ENCODE peak calls at places on chromosomes 13 and 19, in five cellular contexts. X is transverse colon, Q is pancreas, Y is stomach, F is body of pancreas. U is an unnamed sample. For H3K4me1, the result is how much of the 10 kb centered on the place peaks cover.

GRCh38 chr13:80263745-80264513 is 77.0 kb downstream of the SPRY2 start:
- DNase-seq in X (no peak), Q (no peak), Y (no peak), F (no peak), U (no peak)

GRCh38 chr19:2290441-2291184 is 8.6 kb upstream of the PEAK3 start:
- DNase-seq in X (peak), Q (no peak), Y (no peak), F (peak), U (no peak)

GRCh38 chr19:33486936-33487793 is 34.4 kb downstream of the PEPD start:
- DNase-seq in X (no peak), Q (no peak), Y (no peak), F (no peak), U (no peak)

GRCh38 chr13:34675626-34676025 is 266.4 kb upstream of the NBEA start:
- DNase-seq in X (no peak), Q (no peak), Y (no peak), F (no peak), U (no peak)

GRCh38 chr13:106373304-106373988 is 162.0 kb downstream of the EFNB2 start:
- DNase-seq in X (no peak), Q (no peak), Y (no peak), F (no peak), U (no peak)

GRCh38 chr19:35409191-35409590 is 38.3 kb downstream of the GPR42 start:
- DNase-seq in X (no peak), Q (no peak), Y (no peak), F (no peak), U (no peak)

GRCh38 chr19:41595890-41596280 is 19.9 kb downstream of the CEACAM21 start:
- DNase-seq in X (no peak), Q (no peak), Y (no peak), F (no peak), U (no peak)

GRCh38 chr19:48997972-48998371 is 4.3 kb downstream of the RUVBL2 start:
- DNase-seq in X (peak), Q (no peak), Y (peak), F (peak), U (no peak)

GRCh38 chr13:24503376-24503690 is 9.2 kb downstream of the PARP4 start:
- DNase-seq in X (peak), Q (no peak), Y (no peak), F (no peak), U (no peak)

GRCh38 chr13:97319088-97319487 is 97.0 kb downstream of the MBNL2 start:
- DNase-seq in X (no peak), Q (no peak), Y (no peak), F (no peak), U (no peak)

GRCh38 chr13:97307544-97307881 is 85.4 kb downstream of the MBNL2 start:
- DNase-seq in X (no peak), Q (no peak), Y (no peak), F (no peak), U (no peak)

GRCh38 chr19:55940306-55940705 is 7.3 kb upstream of the NLRP8 start:
- DNase-seq in X (no peak), Q (no peak), Y (no peak), F (no peak), U (no peak)

GRCh38 chr13:114128624-114129522 is 3.5 kb downstream of the RASA3 start:
- DNase-seq in X (peak), Q (peak), Y (peak), F (peak), U (no peak)

GRCh38 chr19:13768510-13768909 is 4.2 kb downstream of the MRI1 start:
- DNase-seq in X (no peak), Q (no peak), Y (no peak), F (no peak), U (no peak)

GRCh38 chr13:114043421-114044053 is 69.7 kb upstream of the C13orf46 start:
- DNase-seq in X (peak), Q (no peak), Y (peak), F (peak), U (no peak)

GRCh38 chr19:16078311-16078758 is 2.0 kb downstream of the TPM4 start:
- DNase-seq in X (peak), Q (no peak), Y (no peak), F (no peak), U (no peak)

GRCh38 chr13:106343831-106344230 is 191.6 kb downstream of the EFNB2 start:
- DNase-seq in X (no peak), Q (no peak), Y (no peak), F (no peak), U (no peak)

GRCh38 chr13:49858183-49858856 is 65.8 kb upstream of the KPNA3 start:
- DNase-seq in X (peak), Q (no peak), Y (no peak), F (peak), U (no peak)

GRCh38 chr13:75165543-75166230 is 316.3 kb downstream of the TBC1D4 start:
- DNase-seq in X (no peak), Q (no peak), Y (no peak), F (no peak), U (no peak)

GRCh38 chr19:2327773-2328400 is 499 bp downstream of the LSM7 start:
- DNase-seq in X (peak), Q (no peak), Y (peak), F (peak), U (no peak)

GRCh38 chr19:2084993-2085720 is 11.0 kb downstream of the MOB3A start:
- DNase-seq in X (peak), Q (peak), Y (peak), F (peak), U (no peak)

GRCh38 chr13:97945342-97945741 is 8.1 kb upstream of the IPO5 start:
- DNase-seq in X (no peak), Q (no peak), Y (no peak), F (no peak), U (no peak)

GRCh38 chr19:7252364-7252763 is 41.9 kb downstream of the INSR start:
- DNase-seq in X (no peak), Q (no peak), Y (no peak), F (peak), U (no peak)

DNA sequence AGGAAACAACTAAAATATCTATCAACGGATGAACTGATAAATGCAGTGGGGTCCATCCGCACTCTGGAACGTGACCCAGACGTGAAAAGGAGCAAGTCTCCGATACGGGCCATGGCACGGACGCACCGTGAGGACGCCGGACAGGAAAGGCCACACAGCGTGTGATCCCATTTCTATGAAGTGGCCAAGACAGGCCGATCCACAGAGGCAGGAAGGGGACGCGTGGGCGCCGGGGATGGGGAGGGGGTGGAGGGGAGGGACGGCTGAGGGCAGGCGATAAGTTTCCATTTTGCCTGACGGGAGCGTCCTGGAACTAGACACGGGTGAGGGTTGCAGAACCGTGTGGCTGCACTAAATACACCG is 13.8 kb downstream of the SHC2 start:
- DNase-seq in X (no peak), Q (no peak), Y (no peak), F (no peak), U (no peak)
- H3K27ac ChIP-seq in X (no peak), Q (no peak), Y (no peak), F (no peak), U (no peak)

DNA sequence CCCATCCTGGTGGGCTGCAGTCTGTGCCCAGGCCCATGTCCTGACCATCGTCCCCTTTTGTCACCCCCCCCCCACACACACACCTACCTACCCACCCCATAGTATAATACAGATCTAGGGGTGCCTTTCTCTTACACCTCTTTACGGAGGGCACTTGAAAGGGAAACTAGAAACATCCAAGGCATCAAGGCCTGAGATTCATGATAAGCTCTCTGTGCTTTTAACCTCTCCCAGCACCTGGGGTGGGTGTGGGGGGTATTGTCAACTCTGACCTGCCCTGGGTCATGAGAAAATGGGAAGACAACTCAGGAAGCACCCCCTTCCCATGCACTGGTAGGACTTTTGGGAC is 1.6 kb downstream of the BICRA start:
- DNase-seq in X (no peak), Q (no peak), Y (no peak), F (no peak), U (no peak)
- H3K4me3 ChIP-seq in X (peak), Q (no peak), Y (peak), F (no peak), U (peak)

GRCh38 chr19:801861-802496 is 4.7 kb downstream of the PTBP1 start:
- DNase-seq in X (no peak), Q (no peak), Y (peak), F (no peak), U (no peak)

GRCh38 chr19:803686-804418 is 6.6 kb downstream of the PTBP1 start:
- DNase-seq in X (no peak), Q (no peak), Y (no peak), F (no peak), U (no peak)

GRCh38 chr19:802888-803561 is 5.8 kb downstream of the PTBP1 start:
- DNase-seq in X (no peak), Q (no peak), Y (no peak), F (no peak), U (no peak)

GRCh38 chr19:801030-801860 is 4.0 kb downstream of the PTBP1 start:
- DNase-seq in X (peak), Q (peak), Y (peak), F (peak), U (no peak)

DNA sequence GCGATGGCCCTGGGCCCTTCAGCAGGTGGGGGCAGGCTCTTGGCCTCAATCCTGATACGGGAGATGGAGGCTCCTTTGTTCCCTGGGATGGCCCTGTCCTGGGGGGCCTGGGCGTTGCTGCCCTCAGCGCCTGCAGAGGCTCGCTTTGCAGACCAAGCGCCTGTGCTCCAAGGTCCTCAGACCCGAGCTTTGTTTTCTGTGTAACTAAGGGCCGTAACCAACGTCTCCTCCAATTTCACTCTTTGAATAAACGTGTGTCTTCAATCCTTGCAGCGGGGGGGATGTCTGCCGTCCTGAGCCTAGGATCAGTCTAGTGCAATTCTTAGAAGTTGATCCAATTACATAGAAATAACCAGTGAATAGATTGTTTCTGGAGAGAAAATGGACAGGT is 5.2 kb downstream of the PTBP1 start:
- DNase-seq in X (no peak), Q (no peak), Y (no peak), F (no peak), U (no peak)
- H3K4me1 ChIP-seq in X (under half), Q (under half), Y (half or more), F (under half), U (under half)

DNA sequence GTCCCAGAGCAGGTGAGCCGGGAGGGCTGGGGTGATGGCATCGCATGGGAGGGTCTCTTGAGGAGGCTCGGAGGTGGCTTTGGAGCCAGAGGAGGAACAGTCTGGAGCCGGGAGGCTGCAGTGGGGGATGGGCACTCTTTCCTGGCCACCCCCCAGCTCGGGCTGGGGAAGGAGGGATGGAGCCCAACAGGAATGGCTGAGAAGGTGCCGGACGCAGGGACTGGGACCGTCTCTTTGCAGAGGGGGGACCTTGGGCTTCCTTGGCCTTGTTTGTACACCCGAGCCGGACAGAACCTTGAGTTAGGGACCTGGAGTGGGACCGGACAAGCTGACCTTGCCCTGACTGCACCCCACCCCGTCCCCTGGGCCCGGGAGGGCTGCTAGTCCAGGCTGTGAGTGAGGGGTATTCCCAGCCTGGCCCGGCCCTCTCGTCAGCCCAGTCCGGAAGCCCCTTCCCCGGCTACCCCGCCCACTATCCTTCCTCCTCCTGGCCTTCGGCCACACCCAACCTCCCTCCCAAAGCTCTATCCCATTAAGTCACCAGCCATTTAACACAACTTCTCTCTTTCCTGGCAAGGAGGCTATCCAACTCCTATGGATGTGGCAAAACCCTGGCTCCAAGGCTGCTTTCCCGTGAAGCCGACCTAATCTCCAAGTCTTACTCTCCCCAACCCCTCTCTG is 863 bp upstream of the TBXA2R start:
- DNase-seq in X (no peak), Q (peak), Y (no peak), F (no peak), U (no peak)
- H3K27ac ChIP-seq in X (peak), Q (no peak), Y (peak), F (peak), U (no peak)

DNA sequence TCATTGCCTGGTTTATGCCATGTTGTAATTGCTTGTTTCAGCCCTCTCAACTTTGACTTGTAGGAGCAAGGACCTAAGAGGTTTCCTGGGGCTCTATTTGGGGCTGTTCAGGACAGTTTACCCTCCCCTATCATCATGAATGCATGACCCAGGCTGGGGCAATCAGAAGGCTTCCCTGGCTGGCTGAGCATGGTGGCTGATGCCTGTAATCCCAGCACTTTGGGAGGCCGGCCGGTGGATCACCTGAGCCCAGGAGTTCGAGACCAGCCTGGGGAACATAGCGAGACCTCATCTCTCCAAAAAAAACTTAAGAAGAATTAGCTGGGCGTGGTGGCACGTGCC is 6.1 kb upstream of the LSM4 start:
- DNase-seq in X (no peak), Q (no peak), Y (no peak), F (no peak), U (no peak)
- H3K4me3 ChIP-seq in X (no peak), Q (no peak), Y (peak), F (no peak), U (peak)

GRCh38 chr19:51462276-51462675 is 4.0 kb upstream of the SIGLEC8 start:
- DNase-seq in X (no peak), Q (no peak), Y (peak), F (no peak), U (no peak)

GRCh38 chr19:51460164-51460992 is 2.1 kb upstream of the SIGLEC8 start:
- DNase-seq in X (no peak), Q (no peak), Y (peak), F (no peak), U (peak)

GRCh38 chr19:51458899-51459592 is 792 bp upstream of the SIGLEC8 start:
- DNase-seq in X (no peak), Q (no peak), Y (peak), F (no peak), U (no peak)

GRCh38 chr19:51461723-51462161 is 3.5 kb upstream of the SIGLEC8 start:
- DNase-seq in X (peak), Q (no peak), Y (peak), F (peak), U (no peak)

DNA sequence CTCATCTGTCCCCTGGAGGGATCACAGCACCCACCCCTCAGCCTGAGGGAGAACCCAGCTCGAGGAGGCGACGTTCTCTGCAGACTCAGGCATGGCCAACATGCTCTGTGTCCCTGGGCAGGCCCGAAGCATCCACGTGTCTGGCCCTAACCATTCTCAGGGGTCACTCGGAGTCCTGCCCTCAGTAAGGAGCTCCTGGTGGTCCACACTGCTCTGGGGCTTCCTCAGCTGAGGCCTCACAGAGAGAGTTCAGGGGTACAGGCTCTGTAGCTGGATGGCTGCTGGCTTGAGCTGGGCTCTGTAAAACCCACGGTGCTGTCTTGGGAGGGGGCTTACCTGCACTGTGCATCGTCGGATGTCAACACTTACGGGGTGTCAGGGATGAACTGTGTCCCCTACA is 4.4 kb upstream of the SIGLEC8 start:
- DNase-seq in X (no peak), Q (no peak), Y (peak), F (no peak), U (no peak)
- H3K4me1 ChIP-seq in X (under half), Q (under half), Y (under half), F (under half), U (under half)

DNA sequence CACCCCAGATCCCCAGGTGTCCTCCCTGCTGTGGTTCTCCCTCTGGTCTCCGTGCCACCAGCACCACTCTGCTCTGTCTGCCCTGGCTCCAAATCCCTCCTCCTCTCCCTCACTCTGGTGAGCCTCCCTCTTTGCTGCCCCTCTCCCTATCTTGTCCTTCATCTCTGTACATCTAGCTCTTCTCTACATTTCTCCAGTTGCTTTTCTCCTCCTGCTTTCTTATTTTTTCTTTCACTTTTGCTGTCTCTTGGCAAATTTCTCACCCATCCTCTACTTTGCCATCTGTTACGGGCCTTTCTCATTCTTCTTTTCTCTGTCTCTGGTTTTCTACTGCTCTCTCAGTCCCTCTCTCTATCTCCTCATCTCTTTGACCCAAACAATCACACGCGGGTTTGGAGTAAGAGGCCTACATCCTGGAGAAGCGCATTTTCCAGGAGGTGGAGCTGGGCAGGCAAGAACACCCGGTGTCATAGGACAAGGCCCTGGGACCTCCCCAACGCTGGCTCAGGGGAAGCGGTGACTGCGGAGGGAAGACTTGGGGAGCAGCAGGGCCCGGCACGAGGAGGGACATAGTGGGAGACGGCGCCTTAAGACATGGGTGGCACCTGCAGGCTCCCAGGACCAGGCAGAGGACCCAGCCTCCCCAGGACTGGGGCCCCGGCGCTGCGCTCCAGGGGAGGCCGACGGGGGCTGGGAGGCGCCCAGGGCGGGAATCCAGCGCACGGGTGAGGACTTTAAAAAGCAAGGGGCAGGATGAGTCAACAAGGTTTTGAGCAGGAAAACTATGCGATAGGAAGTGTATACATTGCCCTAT is 9.9 kb downstream of the ZNF611 start:
- DNase-seq in X (no peak), Q (no peak), Y (no peak), F (no peak), U (no peak)
- H3K27ac ChIP-seq in X (no peak), Q (no peak), Y (no peak), F (no peak), U (no peak)

DNA sequence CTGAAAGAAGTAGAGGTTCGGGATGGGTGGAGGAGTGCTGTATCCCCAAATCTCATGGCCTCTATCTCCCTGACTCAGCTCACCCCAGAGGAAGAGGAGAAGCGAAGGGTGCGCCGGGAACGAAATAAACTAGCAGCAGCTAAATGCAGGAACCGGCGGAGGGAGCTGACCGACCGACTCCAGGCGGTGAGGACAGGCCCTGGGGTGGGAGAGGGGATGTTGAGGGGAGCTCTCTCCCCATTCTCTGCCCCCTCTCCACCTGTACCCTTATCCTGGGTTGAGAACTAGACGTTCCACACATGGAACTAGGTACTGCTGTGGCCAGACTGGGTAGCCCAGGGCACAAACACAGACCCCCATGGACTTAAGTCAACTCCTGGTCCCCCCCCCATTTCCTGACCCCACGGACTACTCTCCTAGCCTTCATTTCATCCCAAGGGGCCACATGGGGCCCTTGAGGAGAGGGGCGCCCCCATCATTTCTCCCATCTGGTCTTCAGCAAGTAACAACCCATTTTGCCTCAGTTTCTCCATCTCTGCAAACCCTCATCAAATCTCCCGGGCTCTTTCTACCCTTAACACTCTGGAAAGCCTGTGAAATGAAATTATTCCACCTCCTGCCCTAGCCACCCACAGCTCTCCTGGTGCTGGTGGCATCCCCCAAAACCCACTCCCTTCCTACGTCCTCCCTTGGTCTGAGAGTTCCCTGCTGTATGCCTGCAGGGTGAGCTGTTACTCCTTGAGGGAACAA is 3.5 kb downstream of the FOSB start:
- DNase-seq in X (no peak), Q (no peak), Y (no peak), F (peak), U (no peak)
- H3K4me3 ChIP-seq in X (no peak), Q (no peak), Y (no peak), F (no peak), U (no peak)